ENCODE peak calls at places on chromosomes 7 and 10, in six cellular contexts. U is transverse colon, D is prostate gland, M is H1, E is suprapubic skin, P is HL-60. Q is an unnamed sample.

GRCh38 chr7:128755816-128756476 is 16.8 kb downstream of the CALU start:
- DNase-seq in U (no peak), P (no peak), E (no peak), M (no peak), D (no peak), Q (no peak)

GRCh38 chr10:84291389-84291788 is 37.0 kb upstream of the CCSER2 start:
- DNase-seq in U (no peak), M (no peak), D (no peak), P (no peak), E (no peak), Q (peak; percentile 55)

GRCh38 chr10:96998329-96998888 is 166.3 kb downstream of the LCOR start:
- DNase-seq in U (no peak), M (no peak), E (no peak), D (no peak), P (no peak), Q (peak; percentile 3)

GRCh38 chr10:97534746-97535367 is 36.1 kb downstream of the UBTD1 start:
- DNase-seq in U (no peak), D (no peak), E (no peak), M (peak; percentile 79), P (peak; percentile 16), Q (peak; percentile 55)

GRCh38 chr7:42959549-42959948 is 27.4 kb downstream of the MRPL32 start:
- DNase-seq in D (no peak), E (no peak), U (no peak), M (no peak), P (no peak), Q (no peak)

GRCh38 chr7:157848508-157849340 is 511.9 kb downstream of the DNAJB6 start:
- DNase-seq in M (no peak), E (no peak), U (no peak), P (no peak), D (no peak), Q (no peak)

GRCh38 chr7:84981038-84981601 is 205.7 kb downstream of the SEMA3D start:
- DNase-seq in U (no peak), E (no peak), M (no peak), D (no peak), P (no peak), Q (no peak)

GRCh38 chr7:112500619-112501018 is 19.8 kb downstream of the LSMEM1 start:
- DNase-seq in E (no peak), U (no peak), M (no peak), D (no peak), P (no peak), Q (no peak)

GRCh38 chr10:110365356-110366143 is 60.8 kb upstream of the SMNDC1 start:
- DNase-seq in M (no peak), U (no peak), P (no peak), D (no peak), E (no peak), Q (no peak)

GRCh38 chr7:91266067-91266930 is 2.1 kb downstream of the FZD1 start:
- DNase-seq in E (no peak), P (no peak), D (peak; percentile 45), U (peak; percentile 16), M (peak; percentile 56), Q (no peak)

DNA sequence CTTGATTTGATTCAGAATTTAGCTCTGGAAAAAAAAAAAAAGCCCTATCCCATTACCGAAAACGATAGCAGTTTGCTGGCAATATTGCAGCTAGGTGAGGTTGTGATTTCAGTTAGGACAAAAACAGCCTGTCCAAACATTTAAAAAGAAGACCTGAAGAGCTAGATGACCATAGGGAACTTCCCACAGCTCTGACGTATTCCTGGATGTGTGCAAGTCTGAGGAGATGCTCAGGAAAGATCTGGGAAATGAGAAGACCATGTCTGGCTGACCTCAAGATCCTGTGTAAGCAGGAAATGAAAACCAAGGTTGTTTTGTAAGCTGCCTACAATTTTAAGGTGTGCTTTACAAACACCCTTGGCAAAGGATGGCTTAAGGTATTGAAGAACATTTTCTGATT is 88.7 kb downstream of the RAMP3 start:
- DNase-seq in M (no peak), U (no peak), D (no peak), P (no peak), E (no peak), Q (no peak)
- TF ChIP-seq POLR2AphosphoS5 in M (no peak), U (no peak), D (no peak), P (no peak), E (no peak), Q (no peak)

GRCh38 chr7:105013283-105013817 is 655 bp upstream of the KMT2E start:
- DNase-seq in U (peak; percentile 93), E (peak; percentile 98), D (peak; percentile 90), P (peak; percentile 96), M (peak; percentile 88), Q (peak; percentile 94)
- TF ChIP-seq POLR2AphosphoS5 in U (peak; percentile 90), E (peak; percentile 73), D (peak; percentile 64), P (peak; percentile 70), M (peak; percentile 87), Q (no peak)

GRCh38 chr7:81297317-81297716 is 378.5 kb upstream of the SEMA3C start:
- DNase-seq in D (no peak), E (no peak), M (no peak), P (no peak), U (no peak), Q (no peak)

GRCh38 chr7:81301815-81302214 is 383.0 kb upstream of the SEMA3C start:
- DNase-seq in U (peak; percentile 63), P (no peak), E (no peak), M (no peak), D (no peak), Q (no peak)

GRCh38 chr7:81299711-81300110 is 380.9 kb upstream of the SEMA3C start:
- DNase-seq in D (no peak), P (no peak), E (no peak), M (no peak), U (no peak), Q (no peak)

GRCh38 chr7:81300779-81301178 is 381.9 kb upstream of the SEMA3C start:
- DNase-seq in P (no peak), E (no peak), D (no peak), M (no peak), U (no peak), Q (no peak)

DNA sequence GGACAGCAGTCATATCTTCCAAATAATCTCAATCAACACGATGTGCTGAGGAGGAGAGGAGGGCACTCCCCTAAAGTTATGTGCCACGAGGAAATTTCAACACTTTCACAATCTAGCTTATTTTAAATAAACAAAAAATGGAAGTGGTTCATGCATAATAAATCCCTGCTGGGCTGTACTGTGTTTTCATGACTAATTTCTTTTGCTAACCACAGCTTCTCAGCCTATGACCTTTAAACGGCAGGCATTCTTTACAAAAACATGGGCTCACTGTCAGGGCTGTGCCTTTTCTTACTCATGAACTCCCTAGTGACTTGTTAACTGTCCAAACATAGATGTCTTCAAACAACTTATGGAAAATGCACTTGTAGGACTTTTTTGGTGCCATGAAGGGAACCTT is 380.4 kb upstream of the SEMA3C start:
- DNase-seq in P (no peak), E (no peak), M (no peak), D (no peak), U (no peak), Q (peak; percentile 89)
- TF ChIP-seq POLR2AphosphoS5 in P (no peak), E (no peak), M (no peak), D (peak; percentile 39), U (no peak), Q (peak; percentile 48)

DNA sequence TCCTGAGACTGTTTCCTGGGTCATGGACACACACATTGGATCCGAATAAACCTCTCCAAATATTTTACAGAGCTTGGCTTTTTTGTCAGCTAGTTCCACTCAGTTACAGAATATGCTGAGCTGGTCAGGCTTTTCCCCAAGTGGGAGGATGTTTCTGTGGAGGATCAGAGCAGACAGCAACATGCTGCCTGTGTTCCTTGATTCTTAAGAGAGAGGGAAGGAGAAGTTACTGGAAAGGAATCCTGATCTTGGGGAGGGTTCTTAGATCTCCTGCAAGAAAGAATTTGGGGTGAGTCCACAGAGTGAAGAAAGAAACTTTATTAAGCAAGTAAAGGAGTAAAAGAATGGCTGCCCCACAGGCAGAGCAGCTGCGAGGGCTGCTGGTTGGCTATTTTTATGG is 76.8 kb upstream of the RPA3 start:
- DNase-seq in D (no peak), P (no peak), M (no peak), U (no peak), E (no peak), Q (no peak)
- TF ChIP-seq POLR2AphosphoS5 in D (no peak), P (no peak), M (no peak), U (no peak), E (no peak), Q (no peak)

GRCh38 chr10:90930971-90931841 is 10.3 kb upstream of the ANKRD1 start:
- DNase-seq in M (no peak), E (no peak), P (no peak), U (no peak), D (no peak), Q (peak; percentile 92)
- TF ChIP-seq POLR2AphosphoS5 in M (no peak), E (no peak), P (no peak), U (no peak), D (no peak), Q (peak; percentile 99)

GRCh38 chr7:19958309-19958896 is 185.0 kb upstream of the TMEM196 start:
- DNase-seq in E (no peak), D (no peak), P (no peak), U (no peak), M (no peak), Q (peak; percentile 80)
- TF ChIP-seq POLR2AphosphoS5 in E (peak; percentile 37), D (no peak), P (no peak), U (no peak), M (no peak), Q (peak; percentile 25)

DNA sequence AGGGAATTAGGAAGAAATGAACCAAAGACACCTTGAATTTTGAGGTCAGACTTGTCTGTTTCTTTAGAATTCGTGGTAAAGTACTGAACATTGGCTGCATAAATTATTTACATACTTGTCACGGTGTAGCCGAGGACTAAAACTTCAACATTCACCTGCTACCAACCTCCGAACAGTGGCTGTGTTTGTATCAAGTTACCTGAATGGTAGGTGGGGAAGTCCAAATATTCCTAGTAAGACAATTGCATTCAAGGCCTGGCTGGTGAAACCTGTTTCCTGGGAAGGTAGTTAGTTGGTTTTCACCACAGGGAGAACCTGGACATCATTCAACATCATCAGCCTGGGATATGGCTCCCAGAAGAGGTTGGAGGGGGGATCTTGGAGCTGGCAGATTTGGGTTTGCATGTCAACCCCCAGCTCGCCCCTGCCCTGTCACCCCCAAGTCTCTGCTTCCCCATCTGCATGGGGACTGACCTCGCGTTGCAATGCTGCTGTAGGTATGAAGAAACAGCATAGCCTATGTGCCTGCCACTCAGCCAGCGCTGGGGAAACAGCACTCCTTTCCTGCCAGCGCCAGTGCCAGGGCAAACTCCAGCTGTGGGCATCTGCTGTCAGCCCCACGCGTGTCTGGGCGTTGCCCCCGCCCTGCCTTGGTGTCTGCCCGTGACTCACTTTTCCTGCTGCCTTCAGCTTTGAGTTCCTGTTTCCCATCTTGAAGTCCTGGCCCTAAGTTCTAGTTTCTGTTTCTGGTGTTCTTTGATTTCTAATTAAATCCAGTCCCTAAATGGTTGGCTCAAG is 12.7 kb upstream of the LARP4B start:
- DNase-seq in P (peak; percentile 44), U (peak; percentile 53), E (peak; percentile 86), M (no peak), D (no peak), Q (peak; percentile 88)
- TF ChIP-seq POLR2AphosphoS5 in P (no peak), U (no peak), E (no peak), M (no peak), D (no peak), Q (peak; percentile 71)

DNA sequence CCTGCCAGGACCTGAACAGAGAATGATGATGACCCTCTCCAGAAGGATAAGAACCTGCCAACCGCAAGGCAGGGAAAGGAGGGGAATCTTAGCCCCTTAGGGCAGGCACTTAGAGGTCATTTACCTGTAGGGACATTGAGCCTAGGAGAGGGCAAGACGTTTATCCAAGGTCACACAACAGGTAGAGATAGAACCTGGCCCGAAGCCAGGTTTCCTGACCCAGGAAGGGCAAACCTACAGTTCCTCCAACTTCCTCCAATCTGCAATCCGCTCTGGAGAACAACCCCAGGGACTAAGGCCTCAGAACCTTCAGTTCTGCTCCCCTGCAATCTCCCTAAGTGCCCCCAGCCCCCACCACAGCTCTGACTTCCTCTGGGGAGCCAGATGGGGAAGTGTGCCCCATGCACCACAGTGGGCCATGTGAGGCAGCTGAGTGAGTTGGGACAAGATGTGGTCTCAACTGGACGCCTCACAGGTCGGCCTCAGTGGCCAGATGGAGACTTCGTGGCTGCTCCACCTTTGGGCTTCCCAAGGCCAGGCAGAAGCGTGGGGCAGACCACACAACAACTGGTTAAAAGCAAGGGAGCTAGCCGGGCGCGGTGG is 1.4 kb upstream of the PSAP start:
- DNase-seq in M (no peak), D (no peak), P (peak; percentile 94), U (peak; percentile 46), E (no peak), Q (no peak)
- TF ChIP-seq POLR2AphosphoS5 in M (no peak), D (no peak), P (peak; percentile 81), U (no peak), E (no peak), Q (no peak)

Q was measured in endothelial cell of umbilical vein.